ENCODE peak calls at places on chromosomes 7 and 10, in five cellular contexts. One of them, this sample, is unnamed.
A peak's percentile ranks its signal among the peaks of the same experiment; 100 is the strongest.

GRCh38 chr7:128530855-128531104 is 54.2 kb downstream of the METTL2B start:
- DNase-seq in cardiac muscle cell: no peak
- DNase-seq in tibial nerve: peak; percentile 6
- DNase-seq in heart left ventricle: no peak
- DNase-seq in SK-N-SH: no peak
- DNase-seq in this sample: no peak

GRCh38 chr7:158695726-158696452 is 8.7 kb downstream of the NCAPG2 start:
- DNase-seq in cardiac muscle cell: peak; percentile 51
- DNase-seq in tibial nerve: peak; percentile 67
- DNase-seq in SK-N-SH: peak; percentile 62
- DNase-seq in heart left ventricle: peak; percentile 71
- DNase-seq in this sample: no peak

GRCh38 chr7:99707096-99707495 is 27.3 kb upstream of the CYP3A5 start:
- DNase-seq in SK-N-SH: no peak
- DNase-seq in tibial nerve: no peak
- DNase-seq in cardiac muscle cell: no peak
- DNase-seq in heart left ventricle: no peak
- DNase-seq in this sample: no peak

GRCh38 chr7:19958309-19958896 is 185.0 kb upstream of the TMEM196 start:
- DNase-seq in tibial nerve: no peak
- DNase-seq in cardiac muscle cell: no peak
- DNase-seq in heart left ventricle: no peak
- DNase-seq in SK-N-SH: no peak
- DNase-seq in this sample: no peak

GRCh38 chr7:112452102-112452888 is 2.0 kb downstream of the IFRD1 start:
- DNase-seq in cardiac muscle cell: peak; percentile 28
- DNase-seq in heart left ventricle: peak; percentile 48
- DNase-seq in tibial nerve: peak; percentile 79
- DNase-seq in SK-N-SH: peak; percentile 20
- DNase-seq in this sample: no peak

GRCh38 chr7:42015413-42015698 is 221.7 kb downstream of the GLI3 start:
- DNase-seq in tibial nerve: no peak
- DNase-seq in heart left ventricle: no peak
- DNase-seq in cardiac muscle cell: no peak
- DNase-seq in SK-N-SH: no peak
- DNase-seq in this sample: no peak

GRCh38 chr7:131511774-131512535 is 44.5 kb downstream of the PODXL start:
- DNase-seq in tibial nerve: no peak
- DNase-seq in SK-N-SH: no peak
- DNase-seq in heart left ventricle: peak; percentile 20
- DNase-seq in cardiac muscle cell: no peak
- DNase-seq in this sample: no peak

GRCh38 chr7:38323156-38323555 is 49.7 kb upstream of the TARP start:
- DNase-seq in heart left ventricle: no peak
- DNase-seq in tibial nerve: no peak
- DNase-seq in cardiac muscle cell: no peak
- DNase-seq in SK-N-SH: no peak
- DNase-seq in this sample: no peak

GRCh38 chr10:71453186-71453585 is 56.5 kb downstream of the CDH23 start:
- DNase-seq in tibial nerve: no peak
- DNase-seq in heart left ventricle: no peak
- DNase-seq in cardiac muscle cell: no peak
- DNase-seq in SK-N-SH: no peak
- DNase-seq in this sample: no peak

GRCh38 chr7:106610996-106611886 is 49.7 kb downstream of the CCDC71L start:
- DNase-seq in tibial nerve: no peak
- DNase-seq in SK-N-SH: no peak
- DNase-seq in heart left ventricle: no peak
- DNase-seq in cardiac muscle cell: no peak
- DNase-seq in this sample: no peak

GRCh38 chr7:75793676-75794075 is 19.9 kb downstream of the CCL24 start:
- DNase-seq in heart left ventricle: no peak
- DNase-seq in cardiac muscle cell: no peak
- DNase-seq in SK-N-SH: no peak
- DNase-seq in tibial nerve: no peak
- DNase-seq in this sample: no peak

GRCh38 chr10:47374611-47375536 is 9.2 kb downstream of the ZNF488 start:
- DNase-seq in SK-N-SH: no peak
- DNase-seq in cardiac muscle cell: no peak
- DNase-seq in heart left ventricle: peak; percentile 18
- DNase-seq in tibial nerve: peak; percentile 32
- DNase-seq in this sample: no peak

GRCh38 chr10:73215749-73216148 is 31.3 kb downstream of the DNAJC9 start:
- DNase-seq in cardiac muscle cell: no peak
- DNase-seq in SK-N-SH: no peak
- DNase-seq in heart left ventricle: no peak
- DNase-seq in tibial nerve: no peak
- DNase-seq in this sample: no peak

GRCh38 chr10:70074147-70074546 is 21.5 kb downstream of the MACROH2A2 start:
- DNase-seq in tibial nerve: no peak
- DNase-seq in cardiac muscle cell: no peak
- DNase-seq in heart left ventricle: no peak
- DNase-seq in SK-N-SH: no peak
- DNase-seq in this sample: no peak

GRCh38 chr10:107529350-107529749 is 364.8 kb upstream of the SORCS1 start:
- DNase-seq in SK-N-SH: no peak
- DNase-seq in heart left ventricle: no peak
- DNase-seq in tibial nerve: no peak
- DNase-seq in cardiac muscle cell: no peak
- DNase-seq in this sample: no peak

DNA sequence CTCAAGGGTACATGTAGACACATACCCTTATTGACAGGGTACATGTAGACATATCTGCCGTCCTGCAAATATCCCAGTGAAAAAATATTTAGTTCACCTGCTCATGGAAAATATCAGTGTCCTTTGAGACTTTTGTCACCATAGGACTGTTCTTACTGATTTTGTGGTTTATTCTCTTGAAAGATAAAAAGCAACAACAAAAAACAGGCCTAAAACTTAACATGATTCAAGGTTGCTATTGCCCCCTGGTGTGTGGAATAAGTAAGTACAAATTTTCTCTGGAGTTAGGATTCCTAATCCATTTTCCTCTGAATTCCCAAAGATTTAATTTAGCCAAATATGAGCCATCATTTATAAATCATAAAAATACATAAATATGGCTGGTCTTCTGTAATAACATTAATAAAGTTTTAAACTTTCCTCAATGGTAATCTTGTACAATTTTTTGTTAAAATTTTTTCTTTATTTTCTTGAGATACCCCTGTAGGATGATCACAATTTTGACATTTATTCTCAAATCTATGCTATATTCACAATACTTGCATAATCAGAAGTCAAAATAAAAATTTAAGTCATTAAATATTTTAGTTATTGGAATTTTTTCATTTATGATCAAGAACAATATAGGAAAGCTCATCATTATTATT is 741.4 kb upstream of the POT1 start:
- DNase-seq in heart left ventricle: no peak
- DNase-seq in cardiac muscle cell: peak; percentile 41
- DNase-seq in SK-N-SH: peak; percentile 24
- DNase-seq in tibial nerve: no peak
- DNase-seq in this sample: no peak
- TF ChIP-seq CTCF in heart left ventricle: peak; percentile 23
- TF ChIP-seq CTCF in cardiac muscle cell: peak; percentile 52
- TF ChIP-seq CTCF in SK-N-SH: peak; percentile 94
- TF ChIP-seq CTCF in tibial nerve: peak; percentile 47
- TF ChIP-seq CTCF in this sample: no peak

GRCh38 chr7:39637963-39638485 is 14.7 kb downstream of the RALA start:
- DNase-seq in SK-N-SH: no peak
- DNase-seq in heart left ventricle: no peak
- DNase-seq in cardiac muscle cell: no peak
- DNase-seq in tibial nerve: no peak
- DNase-seq in this sample: no peak

GRCh38 chr7:39631736-39632304 is 8.4 kb downstream of the RALA start:
- DNase-seq in SK-N-SH: no peak
- DNase-seq in cardiac muscle cell: no peak
- DNase-seq in heart left ventricle: no peak
- DNase-seq in tibial nerve: no peak
- DNase-seq in this sample: no peak

GRCh38 chr7:39642896-39643295 is 19.5 kb downstream of the RALA start:
- DNase-seq in cardiac muscle cell: no peak
- DNase-seq in SK-N-SH: no peak
- DNase-seq in heart left ventricle: no peak
- DNase-seq in tibial nerve: no peak
- DNase-seq in this sample: no peak

GRCh38 chr7:39633563-39634550 is 10.5 kb downstream of the RALA start:
- DNase-seq in SK-N-SH: no peak
- DNase-seq in tibial nerve: no peak
- DNase-seq in cardiac muscle cell: no peak
- DNase-seq in heart left ventricle: no peak
- DNase-seq in this sample: no peak

GRCh38 chr7:39637400-39637799 is 14.0 kb downstream of the RALA start:
- DNase-seq in tibial nerve: no peak
- DNase-seq in SK-N-SH: no peak
- DNase-seq in heart left ventricle: no peak
- DNase-seq in cardiac muscle cell: no peak
- DNase-seq in this sample: no peak
- H3K9me3 ChIP-seq in tibial nerve: no peaks in the 10 kb centered on the region
- H3K9me3 ChIP-seq in SK-N-SH: no peaks in the 10 kb centered on the region
- H3K9me3 ChIP-seq in heart left ventricle: no peaks in the 10 kb centered on the region
- H3K9me3 ChIP-seq in cardiac muscle cell: no peaks in the 10 kb centered on the region
- H3K9me3 ChIP-seq in this sample: no peaks in the 10 kb centered on the region

GRCh38 chr7:30983914-30984247 is 20.1 kb downstream of the GHRHR start:
- DNase-seq in cardiac muscle cell: no peak
- DNase-seq in SK-N-SH: no peak
- DNase-seq in heart left ventricle: no peak
- DNase-seq in tibial nerve: no peak
- DNase-seq in this sample: no peak
- H3K4me3 ChIP-seq in cardiac muscle cell: no peak overlapping the region
- H3K4me3 ChIP-seq in SK-N-SH: no peak overlapping the region
- H3K4me3 ChIP-seq in heart left ventricle: no peak overlapping the region
- H3K4me3 ChIP-seq in tibial nerve: peak overlapping the region; percentile 34
- H3K4me3 ChIP-seq in this sample: no peak overlapping the region

GRCh38 chr7:101319401-101319800 is 2.2 kb downstream of the IFT22 start:
- DNase-seq in tibial nerve: no peak
- DNase-seq in cardiac muscle cell: no peak
- DNase-seq in SK-N-SH: no peak
- DNase-seq in heart left ventricle: no peak
- DNase-seq in this sample: no peak

DNA sequence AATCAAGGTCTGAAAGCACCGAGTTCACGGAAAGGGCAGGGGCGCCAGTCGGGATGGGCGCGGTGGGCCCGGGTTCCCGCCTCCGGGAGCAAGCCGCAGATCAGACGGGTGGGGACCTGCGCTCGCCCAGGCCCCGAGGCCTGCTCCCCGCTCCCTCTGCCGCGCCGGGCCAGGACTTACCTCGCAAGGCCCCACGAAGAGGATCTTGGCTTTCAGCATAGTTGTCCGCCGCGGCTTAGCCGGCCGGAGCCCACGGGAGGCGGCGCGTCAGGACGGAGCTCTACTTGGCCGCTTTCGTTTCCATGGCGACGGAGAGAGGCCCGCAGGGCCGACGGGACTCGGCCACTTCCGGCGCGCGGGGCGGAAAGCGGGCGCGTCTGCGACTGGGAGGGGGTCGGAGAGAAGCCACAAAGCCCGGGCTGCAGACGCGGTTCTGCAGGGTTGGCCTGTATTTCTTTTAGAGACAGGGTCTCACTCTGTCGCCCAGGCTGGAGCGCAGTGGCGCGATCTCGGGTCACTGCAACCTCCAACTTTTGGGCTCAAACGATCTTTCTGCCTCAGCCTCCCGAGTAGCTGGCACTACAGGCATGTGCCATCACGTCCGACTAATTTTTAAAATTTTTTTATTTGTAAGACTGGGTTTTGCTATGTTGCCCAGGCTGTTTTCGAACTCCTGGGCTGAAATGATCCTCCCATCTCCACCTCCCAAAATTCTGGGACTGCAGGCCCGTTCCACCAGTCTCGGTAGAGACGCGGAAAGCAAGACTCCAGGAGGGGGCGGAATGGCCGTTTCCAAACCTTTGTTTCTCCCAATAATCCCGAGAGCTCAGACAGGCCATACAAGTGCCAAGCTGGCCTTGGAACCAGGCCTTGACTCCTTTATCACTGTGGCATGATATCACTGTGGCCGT is at the start of gene IFT22:
- DNase-seq in SK-N-SH: peak; percentile 99
- DNase-seq in heart left ventricle: peak; percentile 95
- DNase-seq in tibial nerve: peak; percentile 93
- DNase-seq in cardiac muscle cell: peak; percentile 99
- DNase-seq in this sample: peak; percentile 54
- TF ChIP-seq CTCF in SK-N-SH: peak; percentile 57
- TF ChIP-seq CTCF in heart left ventricle: no peak
- TF ChIP-seq CTCF in tibial nerve: no peak
- TF ChIP-seq CTCF in cardiac muscle cell: peak; percentile 54
- TF ChIP-seq CTCF in this sample: peak; percentile 9

DNA sequence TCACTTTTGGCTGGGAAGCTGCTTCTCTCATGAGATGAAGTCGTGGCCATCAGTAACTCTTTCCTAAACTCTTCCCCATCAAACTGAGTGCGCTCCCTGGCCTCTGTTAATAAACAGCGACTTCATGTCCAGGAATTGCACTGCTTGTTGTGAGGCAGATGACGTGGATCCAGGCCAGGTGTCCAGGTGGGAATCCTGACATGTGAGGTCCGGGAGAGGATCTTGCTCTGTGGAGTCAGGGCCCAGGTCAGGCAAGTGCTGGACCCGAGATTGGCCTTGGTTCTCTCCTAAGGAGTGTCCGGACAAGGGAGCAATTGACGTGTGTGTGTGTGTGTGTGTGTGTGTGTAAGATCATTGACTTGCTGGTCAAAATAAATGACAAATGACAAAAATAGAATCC is 362.7 kb downstream of the GLRX3 start:
- DNase-seq in cardiac muscle cell: no peak
- DNase-seq in tibial nerve: no peak
- DNase-seq in heart left ventricle: no peak
- DNase-seq in SK-N-SH: no peak
- DNase-seq in this sample: no peak
- H3K9me3 ChIP-seq in cardiac muscle cell: no peaks in the 10 kb centered on the region
- H3K9me3 ChIP-seq in tibial nerve: no peaks in the 10 kb centered on the region
- H3K9me3 ChIP-seq in heart left ventricle: no peaks in the 10 kb centered on the region
- H3K9me3 ChIP-seq in SK-N-SH: no peaks in the 10 kb centered on the region
- H3K9me3 ChIP-seq in this sample: no peaks in the 10 kb centered on the region